ENCODE peak calls at places on chromosomes 4 and X, in seven cellular contexts. C is esophagus squamous epithelium, T is suprapubic skin, K is K562, E is transverse colon, Y is stomach, B is breast epithelium. M is an unnamed sample.

GRCh38 chr4:158796370-158797140 is 27.7 kb downstream of the FNIP2 start:
- DNase-seq in E (no peak), C (no peak), B (no peak), T (no peak), K (no peak), Y (no peak), M (no peak)

GRCh38 chr4:114378306-114378903 is 220.2 kb upstream of the UGT8 start:
- DNase-seq in K (no peak), B (no peak), T (no peak), Y (no peak), E (no peak), C (no peak), M (no peak)

GRCh38 chr4:159171287-159171686 is 68.4 kb downstream of the RAPGEF2 start:
- DNase-seq in E (no peak), Y (no peak), C (no peak), B (no peak), T (no peak), K (no peak), M (no peak)

GRCh38 chr4:178556796-178557195 is 1114.6 kb upstream of the AGA start:
- DNase-seq in B (no peak), Y (no peak), E (no peak), K (no peak), C (no peak), T (no peak), M (no peak)

GRCh38 chrX:1466971-1467561 is 14.4 kb upstream of the ASMTL start:
- DNase-seq in B (peak; percentile 16), K (no peak), T (peak; percentile 75), E (peak; percentile 69), C (peak; percentile 11), Y (peak; percentile 38), M (no peak)

GRCh38 chrX:131045786-131046185 is 12.4 kb upstream of the ARHGAP36 start:
- DNase-seq in E (no peak), B (no peak), Y (no peak), T (no peak), K (no peak), C (no peak), M (no peak)

GRCh38 chrX:43557792-43558191 is 98.3 kb upstream of the MAOA start:
- DNase-seq in Y (peak; percentile 63), B (peak; percentile 32), T (no peak), E (peak; percentile 65), K (peak; percentile 38), C (no peak), M (peak; percentile 47)

GRCh38 chr4:26176621-26177121 is 144.1 kb upstream of the RBPJ start:
- DNase-seq in E (no peak), B (no peak), Y (no peak), C (no peak), K (no peak), T (no peak), M (no peak)

GRCh38 chrX:36640232-36640631 is 367.9 kb upstream of the FAM47C start:
- DNase-seq in B (no peak), C (no peak), K (no peak), E (no peak), Y (no peak), T (no peak), M (no peak)

GRCh38 chrX:133415276-133416105 is at the start of gene GPC4:
- DNase-seq in E (peak; percentile 76), Y (peak; percentile 70), K (no peak), C (no peak), T (no peak), B (peak; percentile 28), M (peak; percentile 65)

GRCh38 chrX:46653482-46653881 is 79.9 kb downstream of the CHST7 start:
- DNase-seq in E (no peak), Y (no peak), B (no peak), K (no peak), C (no peak), T (no peak), M (no peak)

GRCh38 chr4:24683116-24683515 is 98.8 kb upstream of the DHX15 start:
- DNase-seq in T (no peak), Y (no peak), E (no peak), K (no peak), B (no peak), C (no peak), M (no peak)

GRCh38 chrX:30489323-30489722 is 88.2 kb downstream of the TASL start:
- DNase-seq in K (peak; percentile 3), B (no peak), Y (no peak), T (no peak), E (no peak), C (no peak), M (no peak)

GRCh38 chr4:17962171-17962570 is 59.4 kb downstream of the LCORL start:
- DNase-seq in E (no peak), B (no peak), Y (no peak), C (no peak), T (no peak), K (no peak), M (no peak)

GRCh38 chrX:30663317-30663716 is 10.1 kb downstream of the GK start:
- DNase-seq in B (no peak), Y (no peak), K (no peak), E (no peak), C (no peak), T (no peak), M (no peak)

GRCh38 chr4:110663738-110664444 is 41.0 kb upstream of the PITX2 start:
- DNase-seq in E (no peak), C (no peak), K (no peak), T (no peak), Y (no peak), B (no peak), M (no peak)

GRCh38 chr4:38155589-38156294 is 195.5 kb downstream of the PTTG2 start:
- DNase-seq in B (no peak), Y (no peak), T (no peak), E (no peak), K (no peak), C (no peak), M (no peak)

GRCh38 chr4:174749091-174749490 is 80.0 kb downstream of the GLRA3 start:
- DNase-seq in B (no peak), Y (no peak), T (no peak), K (no peak), E (no peak), C (no peak), M (no peak)

GRCh38 chr4:76188149-76188548 is 25.5 kb downstream of the SCARB2 start:
- DNase-seq in T (no peak), Y (no peak), B (no peak), K (no peak), C (no peak), E (no peak), M (no peak)
- H3K4me3 ChIP-seq in T (no peak overlapping the region), Y (no peak overlapping the region), B (no peak overlapping the region), K (no peak overlapping the region), C (no peak overlapping the region), E (no peak overlapping the region), M (no peak overlapping the region)

DNA sequence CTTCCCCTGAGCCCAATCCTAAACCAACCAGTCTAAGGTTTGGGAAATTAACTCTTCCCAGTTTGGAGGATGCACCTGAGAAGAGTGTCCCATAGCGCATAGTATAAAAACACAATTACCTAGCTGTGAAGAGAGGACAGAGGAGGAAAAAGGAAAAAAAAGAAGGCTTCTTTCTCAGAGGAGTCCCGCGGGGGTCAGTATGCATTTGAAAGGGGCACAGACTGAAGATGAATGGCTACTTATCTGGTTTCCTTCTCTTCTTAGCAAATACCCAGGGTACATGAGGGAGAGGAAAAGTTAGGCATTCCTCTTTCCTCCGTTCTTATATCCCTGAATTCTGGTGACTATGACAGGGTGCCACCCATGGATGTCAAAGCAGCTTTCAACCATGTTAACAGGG is 96.9 kb downstream of the TMEM47 start:
- DNase-seq in C (no peak), T (no peak), Y (no peak), E (no peak), B (no peak), K (no peak), M (no peak)
- H3K4me1 ChIP-seq in C (no peaks in the 10 kb centered on the region), T (no peaks in the 10 kb centered on the region), Y (no peaks in the 10 kb centered on the region), E (no peaks in the 10 kb centered on the region), B (no peaks in the 10 kb centered on the region), K (no peaks in the 10 kb centered on the region), M (no peaks in the 10 kb centered on the region)

GRCh38 chrX:132216806-132217202 is 2.4 kb downstream of the RAP2C start:
- DNase-seq in T (no peak), E (no peak), K (no peak), Y (no peak), B (no peak), C (no peak), M (no peak)

GRCh38 chrX:132218100-132218807 is 993 bp downstream of the RAP2C start:
- DNase-seq in K (peak; percentile 85), B (peak; percentile 68), T (peak; percentile 84), C (peak; percentile 18), E (peak; percentile 87), Y (peak; percentile 81), M (peak; percentile 87)

GRCh38 chrX:132216283-132216682 is 3.0 kb downstream of the RAP2C start:
- DNase-seq in Y (no peak), K (no peak), C (no peak), E (no peak), B (no peak), T (no peak), M (no peak)

GRCh38 chrX:132219343-132219768 is at the start of gene RAP2C:
- DNase-seq in B (peak; percentile 65), C (peak; percentile 16), K (peak; percentile 59), E (peak; percentile 82), T (peak; percentile 78), Y (peak; percentile 76), M (peak; percentile 78)

DNA sequence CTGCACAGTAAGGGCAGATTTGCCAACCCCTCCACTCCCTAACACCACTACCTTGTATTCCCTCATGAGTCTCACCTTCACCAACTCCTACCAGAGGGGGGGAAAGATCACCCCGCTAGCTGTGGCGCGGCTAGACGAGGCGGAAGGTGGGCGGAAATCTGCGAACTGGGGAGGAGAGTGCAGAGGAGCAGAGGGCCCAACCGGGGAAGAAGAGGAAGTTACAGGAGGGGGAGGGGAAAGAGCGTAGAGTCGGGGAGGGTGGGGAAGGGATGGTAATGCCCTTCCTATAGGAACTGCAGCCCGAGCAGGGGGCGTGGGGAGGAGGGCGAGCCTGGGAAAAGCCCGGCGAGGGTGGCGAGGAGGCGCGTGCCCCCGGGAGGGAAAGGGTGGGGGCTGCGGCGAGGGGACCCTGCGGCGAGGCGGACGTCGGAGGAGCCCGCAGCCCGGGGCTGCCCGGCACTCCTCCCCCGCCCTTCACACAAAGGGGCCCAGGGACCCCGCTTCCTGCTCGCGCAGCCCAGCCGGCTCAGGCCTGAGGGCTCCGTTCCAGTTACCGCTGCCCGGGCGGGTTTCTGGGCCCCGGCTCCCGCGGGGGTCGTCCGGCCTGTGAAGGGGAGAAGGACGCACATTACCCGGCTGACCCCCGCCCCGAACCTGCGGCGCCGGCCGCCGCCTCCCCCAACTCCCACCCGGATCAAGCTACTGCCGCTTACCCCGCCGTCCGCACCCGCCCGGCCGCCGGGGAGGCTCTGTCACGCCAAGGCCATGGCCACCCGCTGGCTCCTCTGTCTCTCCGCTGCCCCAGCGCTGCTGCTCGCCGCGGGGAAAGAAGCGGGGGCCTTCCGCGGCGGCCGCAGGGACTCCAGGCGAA is 1.8 kb downstream of the RAP2C start:
- DNase-seq in C (peak; percentile 41), T (peak; percentile 78), Y (peak; percentile 61), K (peak; percentile 74), B (peak; percentile 50), E (peak; percentile 77), M (peak; percentile 66)
- TF ChIP-seq POLR2A in C (no peak), T (no peak), Y (no peak), K (peak; percentile 76), B (no peak), E (peak; percentile 63), M (peak; percentile 43)

DNA sequence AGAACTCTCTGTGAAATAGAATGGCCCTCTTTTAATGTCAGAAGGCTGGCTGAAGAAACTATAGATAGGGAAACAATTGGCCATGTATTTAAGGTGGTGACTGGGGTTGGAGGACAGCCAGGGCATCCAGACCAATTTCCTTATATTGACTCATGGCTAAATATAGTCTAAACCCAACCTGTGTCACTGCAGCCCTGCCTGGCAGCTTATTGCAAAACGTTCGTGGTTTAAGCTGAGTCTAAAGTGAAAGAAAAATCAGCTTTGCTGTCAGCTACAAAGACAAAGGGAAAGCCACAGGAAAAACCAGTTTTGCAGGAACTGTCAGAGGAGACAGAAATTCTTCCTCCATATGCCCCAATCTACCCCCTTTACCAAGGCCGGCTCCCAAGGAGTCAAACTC is 902.8 kb upstream of the NDST4 start:
- DNase-seq in E (no peak), K (no peak), T (no peak), C (no peak), B (peak; percentile 48), Y (peak; percentile 81), M (no peak)
- H3K4me3 ChIP-seq in E (no peak overlapping the region), K (no peak overlapping the region), T (no peak overlapping the region), C (no peak overlapping the region), B (no peak overlapping the region), Y (no peak overlapping the region), M (no peak overlapping the region)